ENCODE peak calls at places on chromosomes 2 and 18, in eight cellular contexts. N is fibroblast of lung, K is psoas muscle, Y is mesenchymal stem cell, S is HepG2, Q is endodermal cell, V is colonic mucosa, A is NT2/D1. W is an unnamed sample.

GRCh38 chr2:143121079-143121478 is 8.1 kb upstream of the ARHGAP15 start:
- DNase-seq in K (no peak), Y (no peak), V (no peak), Q (no peak), N (no peak), A (no peak), S (no peak), W (no peak)

GRCh38 chr2:19244460-19245363 is 113.7 kb downstream of the OSR1 start:
- DNase-seq in N (no peak), K (no peak), Y (no peak), V (no peak), S (no peak), Q (no peak), A (no peak), W (peak; percentile 22)

GRCh38 chr18:78293940-78294401 is 685.6 kb upstream of the SALL3 start:
- DNase-seq in N (no peak), S (no peak), Y (no peak), A (no peak), K (no peak), V (no peak), Q (peak; percentile 59), W (no peak)

GRCh38 chr2:168801961-168802824 is at the start of gene NOSTRIN:
- DNase-seq in A (no peak), V (peak; percentile 93), N (peak; percentile 78), S (peak; percentile 14), Y (peak; percentile 70), Q (no peak), K (no peak), W (peak; percentile 21)

GRCh38 chr2:34656632-34657031 is 1057.5 kb upstream of the FAM98A start:
- DNase-seq in Q (no peak), Y (no peak), S (no peak), N (no peak), K (no peak), V (no peak), A (no peak), W (no peak)

GRCh38 chr2:187500585-187501359 is 52.7 kb upstream of the CALCRL start:
- DNase-seq in A (peak; percentile 30), S (peak; percentile 65), N (peak; percentile 68), Q (peak; percentile 73), K (no peak), V (no peak), Y (peak; percentile 63), W (peak; percentile 30)

GRCh38 chr2:43149482-43150107 is 76.8 kb downstream of the ZFP36L2 start:
- DNase-seq in N (no peak), Y (no peak), S (no peak), Q (peak; percentile 29), V (no peak), A (no peak), K (no peak), W (no peak)

GRCh38 chr2:132779206-132779605 is 109.2 kb upstream of the LYPD1 start:
- DNase-seq in Y (no peak), Q (no peak), S (no peak), V (no peak), A (no peak), K (no peak), N (no peak), W (no peak)

GRCh38 chr2:157325786-157326185 is at the start of gene ERMN:
- DNase-seq in A (peak; percentile 40), N (no peak), V (no peak), K (no peak), Q (peak; percentile 73), Y (no peak), S (no peak), W (no peak)

GRCh38 chr2:56184500-56184996 is 758 bp downstream of the CCDC85A start:
- DNase-seq in Q (peak; percentile 82), N (peak; percentile 34), S (no peak), K (peak; percentile 18), Y (peak; percentile 24), A (no peak), V (peak; percentile 27), W (peak; percentile 16)

GRCh38 chr2:198135481-198135934 is 331.1 kb downstream of the PLCL1 start:
- DNase-seq in V (no peak), Y (no peak), K (no peak), S (no peak), A (no peak), Q (no peak), N (peak; percentile 11), W (no peak)

GRCh38 chr18:45049548-45050307 is 369.0 kb downstream of the SETBP1 start:
- DNase-seq in N (peak; percentile 32), S (no peak), V (no peak), A (no peak), K (no peak), Y (no peak), Q (no peak), W (no peak)

GRCh38 chr2:7430869-7431641 is 513.8 kb downstream of the RNF144A start:
- DNase-seq in Q (peak; percentile 88), S (no peak), A (peak; percentile 83), K (peak; percentile 47), V (no peak), Y (peak; percentile 10), N (peak; percentile 15), W (no peak)

GRCh38 chr18:59383831-59384230 is 24.8 kb upstream of the LMAN1 start:
- DNase-seq in S (no peak), Y (no peak), V (no peak), N (no peak), Q (peak; percentile 86), A (no peak), K (no peak), W (no peak)

GRCh38 chr18:10015941-10016819 is 102.4 kb downstream of the VAPA start:
- DNase-seq in N (peak; percentile 96), Y (peak; percentile 99), S (no peak), V (no peak), K (no peak), A (no peak), Q (peak; percentile 64), W (peak; percentile 65)

GRCh38 chr2:43927442-43927841 is 68.3 kb downstream of the LRPPRC start:
- DNase-seq in V (no peak), S (no peak), Q (no peak), K (no peak), A (no peak), N (no peak), Y (no peak), W (no peak)

GRCh38 chr2:227774011-227774624 is 28.4 kb downstream of the SCYGR8 start:
- DNase-seq in Y (no peak), Q (peak; percentile 76), S (peak; percentile 69), V (no peak), A (no peak), K (no peak), N (no peak), W (no peak)

DNA sequence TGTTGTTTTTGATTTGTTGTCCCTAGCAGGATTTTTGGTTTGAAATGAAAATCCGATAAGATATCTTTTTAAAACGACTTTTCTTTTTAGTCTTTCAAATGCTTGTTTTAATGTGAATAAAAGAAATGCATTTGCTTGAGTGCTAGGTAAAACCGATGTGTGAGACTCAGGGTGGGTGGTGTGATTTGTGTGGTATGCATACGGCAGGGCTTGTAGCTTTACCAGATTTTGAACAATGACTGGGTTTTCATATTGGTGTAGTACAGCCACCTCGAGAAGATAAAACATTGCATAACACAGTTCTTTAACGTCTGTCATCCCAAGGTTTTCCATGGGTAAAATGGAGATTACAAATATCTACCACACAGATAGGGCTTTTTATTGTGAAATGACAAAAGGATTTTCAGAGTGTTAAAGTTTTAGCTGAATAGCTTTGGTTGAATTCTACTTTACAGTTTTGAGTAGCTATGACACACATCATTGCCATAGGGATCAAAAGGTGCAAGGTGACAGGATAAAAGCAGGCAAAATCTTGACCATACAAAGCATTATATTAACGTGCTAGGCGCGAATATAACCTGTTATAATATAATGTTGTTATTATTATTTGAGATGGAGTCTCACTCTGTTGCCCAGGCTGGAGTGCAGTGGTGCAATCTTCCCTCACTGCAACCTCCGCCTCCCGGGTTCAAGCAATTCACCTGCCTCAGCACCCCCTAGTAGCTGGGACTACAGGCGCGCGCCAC is 824 bp upstream of the ZNF638 start:
- DNase-seq in K (no peak), Y (no peak), S (peak; percentile 24), V (no peak), N (no peak), Q (peak; percentile 49), A (no peak), W (no peak)
- H3K4me3 ChIP-seq in K (peak overlapping the region; percentile 93), Y (peak overlapping the region; percentile 97), S (no peak overlapping the region), V (peak overlapping the region; percentile 85), N (no peak overlapping the region), Q (peak overlapping the region; percentile 21), A (no peak overlapping the region), W (peak overlapping the region; percentile 99)

DNA sequence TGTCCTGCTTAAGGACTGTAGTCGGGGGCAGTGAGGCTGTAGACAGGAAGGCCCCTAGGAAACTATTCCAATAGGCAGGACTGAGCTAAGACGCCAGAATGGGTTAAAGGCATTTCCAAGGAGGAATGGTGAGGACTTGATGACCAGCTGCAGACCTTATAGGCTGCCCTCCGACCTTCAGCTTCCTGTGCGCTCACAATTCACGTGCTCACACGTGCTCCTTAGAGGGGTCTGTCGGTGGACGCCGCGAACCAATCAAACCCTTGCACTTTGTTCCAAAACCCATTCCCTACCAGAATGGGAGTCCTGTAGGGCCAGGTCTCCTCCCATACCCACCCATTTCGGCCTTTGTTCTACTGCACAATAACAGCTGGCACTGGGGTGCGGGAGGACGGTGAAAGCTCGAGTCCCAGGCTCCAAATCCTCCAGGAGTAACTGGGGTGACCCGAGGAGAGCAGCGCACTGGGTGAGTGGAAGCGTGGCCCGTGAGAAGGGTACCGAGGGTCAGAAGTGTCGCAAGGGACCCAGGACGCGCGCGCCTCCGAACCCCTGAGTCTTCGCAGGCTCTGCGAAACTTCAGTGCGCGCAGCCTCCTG is 12.9 kb downstream of the SIX3 start:
- DNase-seq in Y (no peak), A (no peak), Q (peak; percentile 64), S (no peak), N (no peak), V (no peak), K (no peak), W (no peak)
- H3K27me3 ChIP-seq in Y (peaks cover 62% of the 10 kb centered on the region), A (peaks cover 78% of the 10 kb centered on the region), Q (peaks cover 89% of the 10 kb centered on the region), S (peaks cover 28% of the 10 kb centered on the region), N (peaks cover 46% of the 10 kb centered on the region), V (peaks cover 49% of the 10 kb centered on the region), K (peaks cover 27% of the 10 kb centered on the region), W (no peaks in the 10 kb centered on the region)

GRCh38 chr2:191343796-191344338 is 98.7 kb downstream of the MYO1B start:
- DNase-seq in A (no peak), N (peak; percentile 38), S (no peak), K (no peak), Y (no peak), Q (no peak), V (peak; percentile 33), W (no peak)
- H3K36me3 ChIP-seq in A (peaks cover 68% of the 10 kb centered on the region), N (no peaks in the 10 kb centered on the region), S (peaks cover 26% of the 10 kb centered on the region), K (no peaks in the 10 kb centered on the region), Y (peaks cover 10% of the 10 kb centered on the region), Q (peaks cover 89% of the 10 kb centered on the region), V (peaks cover 3% of the 10 kb centered on the region), W (peaks cover 39% of the 10 kb centered on the region)

GRCh38 chr18:54020971-54021370 is 203.5 kb downstream of the MBD2 start:
- DNase-seq in Y (no peak), K (no peak), V (no peak), Q (no peak), S (no peak), A (no peak), N (no peak), W (no peak)

GRCh38 chr18:54020346-54020745 is 204.1 kb downstream of the MBD2 start:
- DNase-seq in S (no peak), A (no peak), Q (no peak), N (peak; percentile 25), Y (no peak), V (no peak), K (no peak), W (no peak)

DNA sequence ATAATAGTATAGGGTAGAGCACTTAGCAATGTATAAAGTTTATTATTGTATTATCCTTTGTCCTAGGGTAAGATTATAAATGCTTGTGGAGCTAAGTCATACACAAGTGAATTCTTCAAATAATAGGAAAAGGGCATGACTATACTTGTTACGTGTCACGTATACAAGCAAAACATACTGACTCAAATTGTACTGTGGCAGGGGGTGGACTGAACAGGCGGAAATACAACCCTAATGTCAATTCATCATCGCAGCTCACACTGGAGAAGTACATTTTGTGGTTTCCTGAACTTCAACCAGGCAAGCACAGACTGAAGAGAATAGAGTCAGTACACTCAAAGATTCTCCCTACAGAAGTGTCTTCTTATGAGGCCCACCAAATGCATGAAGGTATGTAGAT is 201.0 kb downstream of the MBD2 start:
- DNase-seq in Q (no peak), A (no peak), K (no peak), Y (peak; percentile 17), N (peak; percentile 88), V (no peak), S (no peak), W (no peak)
- H3K4me3 ChIP-seq in Q (no peak overlapping the region), A (no peak overlapping the region), K (no peak overlapping the region), Y (no peak overlapping the region), N (no peak overlapping the region), V (no peak overlapping the region), S (no peak overlapping the region), W (no peak overlapping the region)